ENCODE peak calls at places on chromosomes 13 and 19, in nine cellular contexts. One of them, this sample, is unnamed.

GRCh38 chr13:40130871-40131636 is 475.6 kb downstream of the COG6 start:
- DNase-seq in RPMI8226: no peak
- DNase-seq in activated T-cell treated with anti-CD3 and anti-CD28 coated beads, Interleukin-2, amount 50 U/mL, for 1 hour: no peak
- DNase-seq in SW480: no peak
- DNase-seq in Right ventricle myocardium superior: no peak
- DNase-seq in GDM1: no peak
- DNase-seq in stimulated activated CD4-positive, alpha-beta T cell treated with anti-CD3 and anti-CD28 coated beads, Interleukin-1b, Interleukin-23, amount 100 ng/mL, for 1 hour: no peak
- DNase-seq in DMS 273 treated with DMSO at 0.1 percent for 48 hours: no peak
- DNase-seq in mesendoderm: peak
- DNase-seq in this sample: no peak

GRCh38 chr19:4713384-4713951 is 10.2 kb downstream of the DPP9 start:
- DNase-seq in SW480: peak
- DNase-seq in DMS 273 treated with DMSO at 0.1 percent for 48 hours: no peak
- DNase-seq in mesendoderm: no peak
- DNase-seq in activated T-cell treated with anti-CD3 and anti-CD28 coated beads, Interleukin-2, amount 50 U/mL, for 1 hour: no peak
- DNase-seq in RPMI8226: no peak
- DNase-seq in Right ventricle myocardium superior: peak
- DNase-seq in stimulated activated CD4-positive, alpha-beta T cell treated with anti-CD3 and anti-CD28 coated beads, Interleukin-1b, Interleukin-23, amount 100 ng/mL, for 1 hour: no peak
- DNase-seq in GDM1: no peak
- DNase-seq in this sample: peak

GRCh38 chr13:97810152-97810551 is 143.3 kb upstream of the IPO5 start:
- DNase-seq in RPMI8226: peak
- DNase-seq in activated T-cell treated with anti-CD3 and anti-CD28 coated beads, Interleukin-2, amount 50 U/mL, for 1 hour: no peak
- DNase-seq in SW480: peak
- DNase-seq in stimulated activated CD4-positive, alpha-beta T cell treated with anti-CD3 and anti-CD28 coated beads, Interleukin-1b, Interleukin-23, amount 100 ng/mL, for 1 hour: no peak
- DNase-seq in mesendoderm: no peak
- DNase-seq in Right ventricle myocardium superior: no peak
- DNase-seq in GDM1: no peak
- DNase-seq in DMS 273 treated with DMSO at 0.1 percent for 48 hours: no peak
- DNase-seq in this sample: peak

GRCh38 chr19:2072757-2073551 is 21.9 kb upstream of the MKNK2 start:
- DNase-seq in mesendoderm: no peak
- DNase-seq in activated T-cell treated with anti-CD3 and anti-CD28 coated beads, Interleukin-2, amount 50 U/mL, for 1 hour: no peak
- DNase-seq in Right ventricle myocardium superior: no peak
- DNase-seq in stimulated activated CD4-positive, alpha-beta T cell treated with anti-CD3 and anti-CD28 coated beads, Interleukin-1b, Interleukin-23, amount 100 ng/mL, for 1 hour: no peak
- DNase-seq in RPMI8226: no peak
- DNase-seq in DMS 273 treated with DMSO at 0.1 percent for 48 hours: no peak
- DNase-seq in SW480: no peak
- DNase-seq in GDM1: no peak
- DNase-seq in this sample: no peak

GRCh38 chr19:43809762-43810696 is 7.8 kb upstream of the LYPD5 start:
- DNase-seq in GDM1: peak
- DNase-seq in stimulated activated CD4-positive, alpha-beta T cell treated with anti-CD3 and anti-CD28 coated beads, Interleukin-1b, Interleukin-23, amount 100 ng/mL, for 1 hour: no peak
- DNase-seq in RPMI8226: peak
- DNase-seq in activated T-cell treated with anti-CD3 and anti-CD28 coated beads, Interleukin-2, amount 50 U/mL, for 1 hour: no peak
- DNase-seq in mesendoderm: peak
- DNase-seq in Right ventricle myocardium superior: no peak
- DNase-seq in DMS 273 treated with DMSO at 0.1 percent for 48 hours: no peak
- DNase-seq in SW480: peak
- DNase-seq in this sample: peak

GRCh38 chr19:18294467-18294864 is 13.0 kb upstream of the JUND start:
- DNase-seq in SW480: peak
- DNase-seq in DMS 273 treated with DMSO at 0.1 percent for 48 hours: no peak
- DNase-seq in stimulated activated CD4-positive, alpha-beta T cell treated with anti-CD3 and anti-CD28 coated beads, Interleukin-1b, Interleukin-23, amount 100 ng/mL, for 1 hour: peak
- DNase-seq in mesendoderm: peak
- DNase-seq in activated T-cell treated with anti-CD3 and anti-CD28 coated beads, Interleukin-2, amount 50 U/mL, for 1 hour: peak
- DNase-seq in Right ventricle myocardium superior: peak
- DNase-seq in RPMI8226: peak
- DNase-seq in GDM1: no peak
- DNase-seq in this sample: no peak

GRCh38 chr13:46288570-46289259 is 77.0 kb downstream of the LRRC63 start:
- DNase-seq in GDM1: peak
- DNase-seq in SW480: peak
- DNase-seq in RPMI8226: peak
- DNase-seq in activated T-cell treated with anti-CD3 and anti-CD28 coated beads, Interleukin-2, amount 50 U/mL, for 1 hour: no peak
- DNase-seq in stimulated activated CD4-positive, alpha-beta T cell treated with anti-CD3 and anti-CD28 coated beads, Interleukin-1b, Interleukin-23, amount 100 ng/mL, for 1 hour: no peak
- DNase-seq in mesendoderm: peak
- DNase-seq in Right ventricle myocardium superior: no peak
- DNase-seq in DMS 273 treated with DMSO at 0.1 percent for 48 hours: no peak
- DNase-seq in this sample: peak

GRCh38 chr13:106619688-106620555 is 52.0 kb upstream of the ARGLU1 start:
- DNase-seq in RPMI8226: peak
- DNase-seq in stimulated activated CD4-positive, alpha-beta T cell treated with anti-CD3 and anti-CD28 coated beads, Interleukin-1b, Interleukin-23, amount 100 ng/mL, for 1 hour: no peak
- DNase-seq in GDM1: peak
- DNase-seq in SW480: peak
- DNase-seq in activated T-cell treated with anti-CD3 and anti-CD28 coated beads, Interleukin-2, amount 50 U/mL, for 1 hour: no peak
- DNase-seq in Right ventricle myocardium superior: no peak
- DNase-seq in DMS 273 treated with DMSO at 0.1 percent for 48 hours: peak
- DNase-seq in mesendoderm: peak
- DNase-seq in this sample: peak

GRCh38 chr19:58182577-58182988 is 278 bp upstream of the ZNF274 start:
- DNase-seq in mesendoderm: no peak
- DNase-seq in stimulated activated CD4-positive, alpha-beta T cell treated with anti-CD3 and anti-CD28 coated beads, Interleukin-1b, Interleukin-23, amount 100 ng/mL, for 1 hour: peak
- DNase-seq in Right ventricle myocardium superior: no peak
- DNase-seq in GDM1: peak
- DNase-seq in activated T-cell treated with anti-CD3 and anti-CD28 coated beads, Interleukin-2, amount 50 U/mL, for 1 hour: no peak
- DNase-seq in DMS 273 treated with DMSO at 0.1 percent for 48 hours: no peak
- DNase-seq in RPMI8226: no peak
- DNase-seq in SW480: no peak
- DNase-seq in this sample: no peak

GRCh38 chr13:80755925-80756324 is 415.0 kb upstream of the SPRY2 start:
- DNase-seq in DMS 273 treated with DMSO at 0.1 percent for 48 hours: peak
- DNase-seq in SW480: no peak
- DNase-seq in activated T-cell treated with anti-CD3 and anti-CD28 coated beads, Interleukin-2, amount 50 U/mL, for 1 hour: no peak
- DNase-seq in stimulated activated CD4-positive, alpha-beta T cell treated with anti-CD3 and anti-CD28 coated beads, Interleukin-1b, Interleukin-23, amount 100 ng/mL, for 1 hour: no peak
- DNase-seq in RPMI8226: no peak
- DNase-seq in GDM1: no peak
- DNase-seq in Right ventricle myocardium superior: no peak
- DNase-seq in mesendoderm: no peak
- DNase-seq in this sample: peak

GRCh38 chr13:38685974-38686571 is 804 bp upstream of the FREM2 start:
- DNase-seq in stimulated activated CD4-positive, alpha-beta T cell treated with anti-CD3 and anti-CD28 coated beads, Interleukin-1b, Interleukin-23, amount 100 ng/mL, for 1 hour: no peak
- DNase-seq in DMS 273 treated with DMSO at 0.1 percent for 48 hours: no peak
- DNase-seq in activated T-cell treated with anti-CD3 and anti-CD28 coated beads, Interleukin-2, amount 50 U/mL, for 1 hour: no peak
- DNase-seq in SW480: peak
- DNase-seq in GDM1: no peak
- DNase-seq in mesendoderm: peak
- DNase-seq in RPMI8226: peak
- DNase-seq in Right ventricle myocardium superior: no peak
- DNase-seq in this sample: peak

GRCh38 chr19:17778621-17779280 is 16.2 kb upstream of the B3GNT3 start:
- DNase-seq in activated T-cell treated with anti-CD3 and anti-CD28 coated beads, Interleukin-2, amount 50 U/mL, for 1 hour: no peak
- DNase-seq in DMS 273 treated with DMSO at 0.1 percent for 48 hours: no peak
- DNase-seq in Right ventricle myocardium superior: no peak
- DNase-seq in SW480: no peak
- DNase-seq in GDM1: no peak
- DNase-seq in stimulated activated CD4-positive, alpha-beta T cell treated with anti-CD3 and anti-CD28 coated beads, Interleukin-1b, Interleukin-23, amount 100 ng/mL, for 1 hour: no peak
- DNase-seq in mesendoderm: peak
- DNase-seq in RPMI8226: no peak
- DNase-seq in this sample: no peak

GRCh38 chr19:10679743-10680142 is 21.5 kb upstream of the QTRT1 start:
- DNase-seq in stimulated activated CD4-positive, alpha-beta T cell treated with anti-CD3 and anti-CD28 coated beads, Interleukin-1b, Interleukin-23, amount 100 ng/mL, for 1 hour: no peak
- DNase-seq in Right ventricle myocardium superior: no peak
- DNase-seq in activated T-cell treated with anti-CD3 and anti-CD28 coated beads, Interleukin-2, amount 50 U/mL, for 1 hour: no peak
- DNase-seq in GDM1: no peak
- DNase-seq in RPMI8226: no peak
- DNase-seq in mesendoderm: no peak
- DNase-seq in DMS 273 treated with DMSO at 0.1 percent for 48 hours: no peak
- DNase-seq in SW480: no peak
- DNase-seq in this sample: no peak

GRCh38 chr13:31053098-31053497 is 108.6 kb downstream of the HSPH1 start:
- DNase-seq in SW480: peak
- DNase-seq in GDM1: no peak
- DNase-seq in stimulated activated CD4-positive, alpha-beta T cell treated with anti-CD3 and anti-CD28 coated beads, Interleukin-1b, Interleukin-23, amount 100 ng/mL, for 1 hour: no peak
- DNase-seq in DMS 273 treated with DMSO at 0.1 percent for 48 hours: no peak
- DNase-seq in activated T-cell treated with anti-CD3 and anti-CD28 coated beads, Interleukin-2, amount 50 U/mL, for 1 hour: no peak
- DNase-seq in RPMI8226: no peak
- DNase-seq in Right ventricle myocardium superior: peak
- DNase-seq in mesendoderm: no peak
- DNase-seq in this sample: peak

GRCh38 chr19:39014037-39014436 is 18.3 kb downstream of the FBXO27 start:
- DNase-seq in mesendoderm: no peak
- DNase-seq in SW480: no peak
- DNase-seq in Right ventricle myocardium superior: no peak
- DNase-seq in GDM1: no peak
- DNase-seq in activated T-cell treated with anti-CD3 and anti-CD28 coated beads, Interleukin-2, amount 50 U/mL, for 1 hour: no peak
- DNase-seq in DMS 273 treated with DMSO at 0.1 percent for 48 hours: no peak
- DNase-seq in stimulated activated CD4-positive, alpha-beta T cell treated with anti-CD3 and anti-CD28 coated beads, Interleukin-1b, Interleukin-23, amount 100 ng/mL, for 1 hour: no peak
- DNase-seq in RPMI8226: peak
- DNase-seq in this sample: no peak

GRCh38 chr13:74633734-74634133 is 499.5 kb upstream of the KLF12 start:
- DNase-seq in activated T-cell treated with anti-CD3 and anti-CD28 coated beads, Interleukin-2, amount 50 U/mL, for 1 hour: no peak
- DNase-seq in DMS 273 treated with DMSO at 0.1 percent for 48 hours: no peak
- DNase-seq in stimulated activated CD4-positive, alpha-beta T cell treated with anti-CD3 and anti-CD28 coated beads, Interleukin-1b, Interleukin-23, amount 100 ng/mL, for 1 hour: no peak
- DNase-seq in SW480: no peak
- DNase-seq in RPMI8226: no peak
- DNase-seq in mesendoderm: no peak
- DNase-seq in Right ventricle myocardium superior: no peak
- DNase-seq in GDM1: no peak
- DNase-seq in this sample: no peak

GRCh38 chr19:23116802-23117571 is at the start of gene ZNF730:
- DNase-seq in mesendoderm: peak
- DNase-seq in GDM1: no peak
- DNase-seq in activated T-cell treated with anti-CD3 and anti-CD28 coated beads, Interleukin-2, amount 50 U/mL, for 1 hour: peak
- DNase-seq in SW480: no peak
- DNase-seq in DMS 273 treated with DMSO at 0.1 percent for 48 hours: peak
- DNase-seq in Right ventricle myocardium superior: peak
- DNase-seq in RPMI8226: peak
- DNase-seq in stimulated activated CD4-positive, alpha-beta T cell treated with anti-CD3 and anti-CD28 coated beads, Interleukin-1b, Interleukin-23, amount 100 ng/mL, for 1 hour: peak
- DNase-seq in this sample: peak

GRCh38 chr19:8640402-8641004 is 10.1 kb downstream of the NFILZ start:
- DNase-seq in RPMI8226: peak
- DNase-seq in activated T-cell treated with anti-CD3 and anti-CD28 coated beads, Interleukin-2, amount 50 U/mL, for 1 hour: no peak
- DNase-seq in SW480: no peak
- DNase-seq in mesendoderm: no peak
- DNase-seq in DMS 273 treated with DMSO at 0.1 percent for 48 hours: no peak
- DNase-seq in stimulated activated CD4-positive, alpha-beta T cell treated with anti-CD3 and anti-CD28 coated beads, Interleukin-1b, Interleukin-23, amount 100 ng/mL, for 1 hour: no peak
- DNase-seq in GDM1: no peak
- DNase-seq in Right ventricle myocardium superior: peak
- DNase-seq in this sample: no peak

GRCh38 chr13:39123578-39123977 is 85.3 kb downstream of the NHLRC3 start:
- DNase-seq in GDM1: no peak
- DNase-seq in stimulated activated CD4-positive, alpha-beta T cell treated with anti-CD3 and anti-CD28 coated beads, Interleukin-1b, Interleukin-23, amount 100 ng/mL, for 1 hour: no peak
- DNase-seq in RPMI8226: no peak
- DNase-seq in mesendoderm: no peak
- DNase-seq in SW480: no peak
- DNase-seq in DMS 273 treated with DMSO at 0.1 percent for 48 hours: no peak
- DNase-seq in activated T-cell treated with anti-CD3 and anti-CD28 coated beads, Interleukin-2, amount 50 U/mL, for 1 hour: no peak
- DNase-seq in Right ventricle myocardium superior: no peak
- DNase-seq in this sample: no peak

GRCh38 chr13:109355875-109356428 is 430.4 kb downstream of the IRS2 start:
- DNase-seq in DMS 273 treated with DMSO at 0.1 percent for 48 hours: no peak
- DNase-seq in RPMI8226: no peak
- DNase-seq in Right ventricle myocardium superior: no peak
- DNase-seq in GDM1: no peak
- DNase-seq in stimulated activated CD4-positive, alpha-beta T cell treated with anti-CD3 and anti-CD28 coated beads, Interleukin-1b, Interleukin-23, amount 100 ng/mL, for 1 hour: no peak
- DNase-seq in SW480: no peak
- DNase-seq in mesendoderm: no peak
- DNase-seq in activated T-cell treated with anti-CD3 and anti-CD28 coated beads, Interleukin-2, amount 50 U/mL, for 1 hour: no peak
- DNase-seq in this sample: no peak

GRCh38 chr19:52028780-52029123 is 573 bp upstream of the ZNF614 start:
- DNase-seq in Right ventricle myocardium superior: no peak
- DNase-seq in RPMI8226: no peak
- DNase-seq in mesendoderm: no peak
- DNase-seq in stimulated activated CD4-positive, alpha-beta T cell treated with anti-CD3 and anti-CD28 coated beads, Interleukin-1b, Interleukin-23, amount 100 ng/mL, for 1 hour: no peak
- DNase-seq in DMS 273 treated with DMSO at 0.1 percent for 48 hours: peak
- DNase-seq in activated T-cell treated with anti-CD3 and anti-CD28 coated beads, Interleukin-2, amount 50 U/mL, for 1 hour: no peak
- DNase-seq in SW480: no peak
- DNase-seq in GDM1: no peak
- DNase-seq in this sample: no peak

GRCh38 chr13:77429320-77430142 is 102.6 kb upstream of the MYCBP2 start:
- DNase-seq in GDM1: no peak
- DNase-seq in mesendoderm: no peak
- DNase-seq in RPMI8226: peak
- DNase-seq in stimulated activated CD4-positive, alpha-beta T cell treated with anti-CD3 and anti-CD28 coated beads, Interleukin-1b, Interleukin-23, amount 100 ng/mL, for 1 hour: peak
- DNase-seq in activated T-cell treated with anti-CD3 and anti-CD28 coated beads, Interleukin-2, amount 50 U/mL, for 1 hour: no peak
- DNase-seq in SW480: peak
- DNase-seq in Right ventricle myocardium superior: no peak
- DNase-seq in DMS 273 treated with DMSO at 0.1 percent for 48 hours: no peak
- DNase-seq in this sample: peak

This sample was measured in myocyte.